ENCODE peak calls at places on chromosomes 2 and 18, in five cellular contexts. B is IMR-90, W is upper lobe of right lung, P is heart left ventricle, L is psoas muscle. K is an unnamed sample.

GRCh38 chr2:126860395-126860794 is 38.3 kb upstream of the TEX51 start:
- DNase-seq in L (no peak), B (no peak), W (no peak), P (no peak), K (no peak)

GRCh38 chr18:79560042-79560860 is 119.4 kb upstream of the CTDP1 start:
- DNase-seq in B (no peak), P (no peak), L (no peak), W (peak; percentile 59), K (peak; percentile 34)

GRCh38 chr2:144357623-144358400 is 162.1 kb downstream of the ZEB2 start:
- DNase-seq in B (peak; percentile 99), P (no peak), W (no peak), L (no peak), K (no peak)

GRCh38 chr2:3512086-3512485 is 7.2 kb downstream of the ADI1 start:
- DNase-seq in W (no peak), B (no peak), P (no peak), L (no peak), K (no peak)

GRCh38 chr2:6429210-6429986 is 436.3 kb downstream of the CMPK2 start:
- DNase-seq in L (no peak), W (no peak), P (no peak), B (no peak), K (no peak)

GRCh38 chr2:95329891-95330822 is 33.0 kb downstream of the KCNIP3 start:
- DNase-seq in B (no peak), L (no peak), W (no peak), P (no peak), K (no peak)

GRCh38 chr18:63237911-63238710 is 81.5 kb downstream of the BCL2 start:
- DNase-seq in P (peak; percentile 40), B (peak; percentile 85), L (peak; percentile 24), W (no peak), K (no peak)

GRCh38 chr2:47520302-47520630 is 117.3 kb downstream of the MSH2 start:
- DNase-seq in P (no peak), W (no peak), L (no peak), B (no peak), K (no peak)

GRCh38 chr2:160430001-160430344 is 63.6 kb downstream of the RBMS1 start:
- DNase-seq in L (no peak), P (no peak), B (no peak), W (no peak), K (no peak)

GRCh38 chr2:26244479-26245230 is at the start of the genes HADHA and HADHB:
- DNase-seq in B (peak; percentile 87), W (peak; percentile 96), L (peak; percentile 93), P (peak; percentile 89), K (peak; percentile 94)

GRCh38 chr2:9112079-9112721 is 94.4 kb upstream of the ASAP2 start:
- DNase-seq in P (no peak), L (peak; percentile 59), W (no peak), B (peak; percentile 96), K (no peak)

GRCh38 chr2:46299365-46300263 is 2.4 kb downstream of the EPAS1 start:
- DNase-seq in L (peak; percentile 79), P (peak; percentile 78), B (peak; percentile 62), W (peak; percentile 87), K (peak; percentile 87)

GRCh38 chr2:159968282-159968900 is 94.0 kb downstream of the PLA2R1 start:
- DNase-seq in L (no peak), W (no peak), P (peak; percentile 11), B (peak; percentile 41), K (no peak)

GRCh38 chr2:101473911-101474751 is 781 bp downstream of the RFX8 start:
- DNase-seq in B (peak; percentile 45), P (peak; percentile 76), W (peak; percentile 69), L (peak; percentile 60), K (peak; percentile 53)

GRCh38 chr18:35073186-35074105 is 32.2 kb downstream of the MAPRE2 start:
- DNase-seq in L (no peak), P (no peak), W (no peak), B (peak; percentile 51), K (no peak)

GRCh38 chr2:161030260-161031063 is 129.8 kb upstream of the TANK start:
- DNase-seq in B (peak; percentile 100), W (no peak), P (no peak), L (peak; percentile 31), K (no peak)

GRCh38 chr2:73414651-73415050 is 29.0 kb downstream of the ALMS1 start:
- DNase-seq in B (peak; percentile 57), W (no peak), P (no peak), L (no peak), K (no peak)

GRCh38 chr2:217785544-217786045 is 217.2 kb downstream of the TNS1 start:
- DNase-seq in B (peak; percentile 60), L (peak; percentile 78), W (peak; percentile 86), P (peak; percentile 77), K (peak; percentile 81)

GRCh38 chr2:24877067-24877466 is 43.0 kb downstream of the ADCY3 start:
- DNase-seq in L (no peak), W (no peak), B (no peak), P (no peak), K (no peak)

GRCh38 chr2:120770176-120770575 is 34.5 kb downstream of the GLI2 start:
- DNase-seq in L (peak; percentile 5), W (peak; percentile 40), P (no peak), B (no peak), K (peak; percentile 10)

GRCh38 chr2:10303634-10304378 is 1.1 kb downstream of the HPCAL1 start:
- DNase-seq in B (peak; percentile 56), W (peak; percentile 84), P (peak; percentile 42), L (no peak), K (peak; percentile 80)

GRCh38 chr2:9330639-9331270 is 92.6 kb downstream of the ITGB1BP1 start:
- DNase-seq in P (no peak), L (no peak), W (no peak), B (no peak), K (no peak)

GRCh38 chr18:23387265-23387664 is 65.8 kb upstream of the RIOK3 start:
- DNase-seq in W (no peak), B (no peak), L (no peak), P (no peak), K (no peak)

GRCh38 chr18:46418657-46419260 is 238.3 kb downstream of the LOXHD1 start:
- DNase-seq in W (peak; percentile 35), L (peak; percentile 64), B (no peak), P (peak; percentile 78), K (no peak)

GRCh38 chr18:79367480-79367879 is 28.2 kb upstream of the NFATC1 start:
- DNase-seq in W (no peak), L (no peak), B (no peak), P (no peak), K (no peak)

GRCh38 chr2:12960671-12961070 is 243.9 kb downstream of the TRIB2 start:
- DNase-seq in B (peak; percentile 16), P (no peak), L (no peak), W (no peak), K (no peak)

GRCh38 chr2:240926516-240927389 is 20.6 kb downstream of the CROCC2 start:
- DNase-seq in L (peak; percentile 23), P (peak; percentile 12), B (peak; percentile 56), W (peak; percentile 63), K (peak; percentile 46)

GRCh38 chr2:219027511-219028055 is 13.7 kb downstream of the CFAP65 start:
- DNase-seq in L (no peak), B (no peak), P (no peak), W (no peak), K (no peak)

GRCh38 chr2:236663671-236664101 is 94.1 kb downstream of the ACKR3 start:
- DNase-seq in L (peak; percentile 78), P (peak; percentile 61), B (peak; percentile 41), W (no peak), K (no peak)

GRCh38 chr2:22817197-22817596 is 567.8 kb upstream of the KLHL29 start:
- DNase-seq in P (no peak), W (no peak), B (no peak), L (peak; percentile 18), K (no peak)

GRCh38 chr2:172999641-173000387 is 75.8 kb upstream of the MAP3K20 start:
- DNase-seq in P (no peak), B (no peak), L (no peak), W (no peak), K (no peak)

GRCh38 chr18:29874519-29875098 is 1167.9 kb downstream of the DSC3 start:
- DNase-seq in L (no peak), B (peak; percentile 20), P (no peak), W (no peak), K (no peak)

GRCh38 chr2:203399031-203399430 is 70.8 kb downstream of the ABI2 start:
- DNase-seq in W (no peak), L (no peak), P (no peak), B (peak; percentile 31), K (no peak)

GRCh38 chr18:39994521-39994920 is 1960.5 kb upstream of the PIK3C3 start:
- DNase-seq in L (no peak), W (no peak), B (no peak), P (no peak), K (no peak)

GRCh38 chr2:68487773-68488355 is 20.5 kb downstream of the APLF start:
- DNase-seq in B (peak; percentile 53), L (no peak), P (no peak), W (no peak), K (no peak)

GRCh38 chr18:50310080-50310479 is 22.6 kb upstream of the CXXC1 start:
- DNase-seq in W (no peak), L (no peak), P (no peak), B (no peak), K (no peak)
- H3K4me3 ChIP-seq in W (no peak overlapping the region), L (no peak overlapping the region), P (no peak overlapping the region), B (no peak overlapping the region), K (no peak overlapping the region)

GRCh38 chr2:177237932-177238331 is 25.3 kb downstream of the HNRNPA3 start:
- DNase-seq in P (no peak), B (no peak), L (no peak), W (no peak), K (no peak)
- H3K4me1 ChIP-seq in P (peaks cover 64% of the 10 kb centered on the region), B (peaks cover 20% of the 10 kb centered on the region), L (peaks cover 91% of the 10 kb centered on the region), W (peaks cover 74% of the 10 kb centered on the region), K (peaks cover 86% of the 10 kb centered on the region)

GRCh38 chr18:75455249-75456183 is 28.0 kb upstream of the SMIM21 start:
- DNase-seq in L (peak; percentile 21), B (peak; percentile 18), P (no peak), W (no peak), K (no peak)

GRCh38 chr18:75454022-75454795 is 26.7 kb upstream of the SMIM21 start:
- DNase-seq in L (no peak), P (no peak), W (no peak), B (peak; percentile 23), K (no peak)

GRCh38 chr18:75456277-75456676 is 28.8 kb upstream of the SMIM21 start:
- DNase-seq in B (no peak), W (no peak), P (no peak), L (no peak), K (no peak)
- TF ChIP-seq CTCF in B (no peak), W (no peak), P (no peak), L (no peak), K (no peak)

DNA sequence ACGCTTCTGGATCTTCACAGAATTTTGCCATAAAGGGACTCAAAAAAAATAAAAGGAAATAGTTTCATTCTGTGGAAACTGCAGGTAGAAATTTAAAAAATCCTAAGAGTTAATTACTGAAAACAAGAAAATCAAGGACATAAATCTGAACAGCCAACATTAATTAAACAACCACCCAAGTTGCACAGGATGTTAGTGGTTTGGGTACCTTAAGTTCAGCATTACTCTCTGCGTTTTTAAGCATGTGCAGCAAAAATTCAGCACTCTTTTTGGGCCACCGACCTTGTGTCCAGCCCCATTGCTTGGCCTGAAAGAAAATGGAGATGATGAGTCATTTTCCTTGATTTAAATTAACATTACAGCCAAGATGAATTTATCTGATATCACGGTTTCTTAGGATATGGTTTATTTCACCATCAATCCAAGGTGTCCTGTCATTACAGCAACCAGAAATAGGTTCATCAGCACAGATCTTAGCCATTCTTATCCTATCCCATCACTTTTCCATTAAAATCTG is 3.3 kb upstream of the C18orf32 start:
- DNase-seq in W (no peak), L (no peak), P (no peak), B (no peak), K (no peak)
- H3K4me3 ChIP-seq in W (peak overlapping the region; percentile 88), L (peak overlapping the region; percentile 90), P (peak overlapping the region; percentile 11), B (no peak overlapping the region), K (no peak overlapping the region)

GRCh38 chr2:237816531-237816930 is 18.0 kb downstream of the RBM44 start:
- DNase-seq in P (no peak), L (no peak), W (no peak), B (no peak), K (no peak)
- H3K4me1 ChIP-seq in P (no peaks in the 10 kb centered on the region), L (no peaks in the 10 kb centered on the region), W (no peaks in the 10 kb centered on the region), B (no peaks in the 10 kb centered on the region), K (no peaks in the 10 kb centered on the region)